ENCODE peak calls at places on chromosomes 16 and 17, in nine cellular contexts. U is renal cortical epithelial cell; R is activated CD4-positive, alpha-beta T cell treated with anti-CD3 and anti-CD28 coated beads, Interleukin-2, amount 50 U/mL, for 48 hours; K is memory B cell; I is islet precursor cell; X is stimulated activated CD4-positive, alpha-beta T cell treated with anti-CD3 and anti-CD28 coated beads, Interleukin-2, amount 100 ng/mL, for 48 hours; Y is CD8-positive, alpha-beta T cell; W is CD8-positive, alpha-beta memory T cell; H is left cardiac atrium. P is an unnamed sample.

GRCh38 chr17:48374650-48375230 is 55.3 kb downstream of the SKAP1 start:
- DNase-seq in U (no peak), R (peak), K (no peak), I (no peak), X (peak), Y (peak), W (peak), H (no peak), P (peak)

GRCh38 chr16:4212934-4213296 is 29.0 kb downstream of the SRL start:
- DNase-seq in U (peak), R (no peak), K (no peak), I (no peak), X (no peak), Y (no peak), W (no peak), H (no peak), P (no peak)

GRCh38 chr16:1308036-1308976 is 1.1 kb upstream of the UBE2I start:
- DNase-seq in U (peak), R (no peak), K (no peak), I (no peak), X (no peak), Y (no peak), W (no peak), H (no peak), P (peak)

GRCh38 chr16:3347586-3347985 is 8.1 kb upstream of the OR2C1 start:
- DNase-seq in U (no peak), R (no peak), K (no peak), I (no peak), X (no peak), Y (no peak), W (no peak), H (no peak), P (no peak)

GRCh38 chr17:2798188-2798587 is 1.9 kb downstream of the RAP1GAP2 start:
- DNase-seq in U (no peak), R (no peak), K (no peak), I (no peak), X (no peak), Y (no peak), W (no peak), H (no peak), P (no peak)

GRCh38 chr17:28792877-28793666 is 49.3 kb downstream of the TRAF4 start:
- DNase-seq in U (no peak), R (no peak), K (no peak), I (peak), X (no peak), Y (no peak), W (no peak), H (no peak), P (no peak)

GRCh38 chr17:51508048-51508447 is 247.7 kb downstream of the UTP18 start:
- DNase-seq in U (no peak), R (no peak), K (no peak), I (no peak), X (no peak), Y (no peak), W (no peak), H (no peak), P (no peak)

GRCh38 chr17:81349397-81350319 is 45.6 kb upstream of the BAHCC1 start:
- DNase-seq in U (no peak), R (no peak), K (no peak), I (no peak), X (no peak), Y (no peak), W (no peak), H (no peak), P (no peak)

GRCh38 chr16:88835383-88835782 is 21.4 kb downstream of the GALNS start:
- DNase-seq in U (no peak), R (no peak), K (no peak), I (no peak), X (no peak), Y (no peak), W (no peak), H (peak), P (no peak)

GRCh38 chr16:66194866-66195265 is 171.6 kb upstream of the CDH5 start:
- DNase-seq in U (no peak), R (no peak), K (no peak), I (no peak), X (no peak), Y (no peak), W (no peak), H (no peak), P (no peak)

GRCh38 chr17:32555611-32556310 is 69.0 kb downstream of the CDK5R1 start:
- DNase-seq in U (no peak), R (no peak), K (no peak), I (no peak), X (no peak), Y (no peak), W (no peak), H (no peak), P (no peak)

GRCh38 chr17:56085576-56086267 is 67.6 kb upstream of the ANKFN1 start:
- DNase-seq in U (no peak), R (no peak), K (no peak), I (no peak), X (no peak), Y (no peak), W (no peak), H (no peak), P (no peak)

GRCh38 chr16:2818278-2818876 is 1.3 kb downstream of the PRSS21 start:
- DNase-seq in U (no peak), R (no peak), K (no peak), I (peak), X (no peak), Y (no peak), W (no peak), H (no peak), P (no peak)

GRCh38 chr17:798246-798645 is 16.1 kb downstream of the MRM3 start:
- DNase-seq in U (no peak), R (no peak), K (no peak), I (peak), X (no peak), Y (no peak), W (no peak), H (no peak), P (no peak)